ENCODE peak calls at places on chromosomes 12 and 14, in eight cellular contexts. E is HepG2, B is SK-N-SH, V is GM23338, W is HCT116, H is GM12878, D is HL-60, F is K562. G is an unnamed sample.

GRCh38 chr12:48280572-48280971 is 70.1 kb downstream of the ZNF641 start:
- DNase-seq in B (no peak), H (no peak), W (no peak), F (no peak), V (peak; percentile 10), E (no peak), D (no peak), G (no peak)

GRCh38 chr12:4190376-4191063 is 83.0 kb upstream of the CCND2 start:
- DNase-seq in E (no peak), F (no peak), D (peak; percentile 83), V (no peak), H (no peak), W (no peak), B (no peak), G (no peak)

GRCh38 chr14:24710403-24711063 is 76.5 kb upstream of the GZMB start:
- DNase-seq in D (peak; percentile 47), V (peak; percentile 78), H (no peak), F (peak; percentile 33), E (peak; percentile 71), W (peak; percentile 27), B (peak; percentile 45), G (no peak)

GRCh38 chr14:103068351-103069073 is 11.2 kb upstream of the CDC42BPB start:
- DNase-seq in F (no peak), E (no peak), B (no peak), H (no peak), V (no peak), W (no peak), D (no peak), G (no peak)

GRCh38 chr14:64465208-64465821 is at the start of gene AKAP5:
- DNase-seq in F (peak; percentile 86), V (peak; percentile 91), W (no peak), D (peak; percentile 1), E (peak; percentile 46), B (peak; percentile 96), H (no peak), G (no peak)

GRCh38 chr12:66653801-66654200 is 25.1 kb downstream of the GRIP1 start:
- DNase-seq in B (no peak), E (no peak), D (no peak), W (no peak), V (peak; percentile 56), H (no peak), F (no peak), G (no peak)

GRCh38 chr12:121652767-121653497 is 16.5 kb downstream of the MORN3 start:
- DNase-seq in H (no peak), W (no peak), E (peak; percentile 27), D (no peak), F (peak; percentile 13), V (peak; percentile 35), B (no peak), G (no peak)

GRCh38 chr14:89037065-89037464 is 212.6 kb downstream of the TTC8 start:
- DNase-seq in B (no peak), W (no peak), H (no peak), F (no peak), V (no peak), D (no peak), E (no peak), G (no peak)

GRCh38 chr14:23366163-23366921 is 1.4 kb upstream of the EFS start:
- DNase-seq in E (no peak), F (peak; percentile 42), B (peak; percentile 90), D (no peak), V (peak; percentile 94), W (no peak), H (no peak), G (no peak)

GRCh38 chr12:2541805-2542204 is 253.0 kb upstream of the FKBP4 start:
- DNase-seq in B (no peak), H (no peak), V (no peak), D (no peak), E (no peak), W (no peak), F (no peak), G (no peak)

GRCh38 chr14:51789631-51790030 is 70.8 kb upstream of the GNG2 start:
- DNase-seq in F (no peak), D (no peak), W (peak; percentile 31), H (no peak), V (no peak), E (no peak), B (no peak), G (no peak)

GRCh38 chr12:120839503-120839902 is 64.7 kb downstream of the SPPL3 start:
- DNase-seq in H (no peak), B (no peak), F (no peak), V (no peak), E (no peak), W (no peak), D (no peak), G (no peak)

GRCh38 chr12:97921957-97922722 is 459.5 kb downstream of the RMST start:
- DNase-seq in W (no peak), D (no peak), E (no peak), V (no peak), B (no peak), H (no peak), F (no peak), G (no peak)
- TF ChIP-seq POLR2AphosphoS5 in W (no peak), D (no peak), E (no peak), V (no peak), B (no peak), H (no peak), F (no peak), G (no peak)

DNA sequence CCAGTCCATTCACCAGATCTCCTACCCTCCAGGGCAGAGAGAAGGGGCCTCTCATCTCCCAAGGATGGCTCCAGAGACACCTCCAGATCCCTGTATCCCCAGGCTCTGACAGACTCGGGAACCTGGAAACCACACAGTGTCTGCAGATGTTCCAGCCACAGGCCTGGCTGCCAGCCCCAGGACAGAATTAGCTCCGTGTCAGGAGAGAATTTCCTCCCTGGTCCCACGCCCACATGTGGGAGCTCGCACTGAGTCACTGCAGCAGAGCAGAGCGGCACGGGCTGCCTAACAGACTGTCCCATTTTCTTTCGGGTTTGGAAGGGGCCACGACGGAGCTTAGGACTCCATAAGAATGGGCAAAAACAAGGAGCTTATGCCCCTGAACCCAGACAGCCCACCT is 33.6 kb downstream of the CMKLR1 start:
- DNase-seq in D (no peak), H (no peak), F (no peak), B (peak; percentile 70), E (no peak), V (no peak), W (no peak), G (no peak)
- H3K4me3 ChIP-seq in D (no peak overlapping the region), H (no peak overlapping the region), F (no peak overlapping the region), B (no peak overlapping the region), E (no peak overlapping the region), V (no peak overlapping the region), W (no peak overlapping the region), G (no peak overlapping the region)

GRCh38 chr12:97538705-97539104 is 76.1 kb downstream of the RMST start:
- DNase-seq in W (no peak), E (no peak), B (no peak), D (no peak), V (no peak), F (no peak), H (no peak), G (no peak)

GRCh38 chr12:97530237-97530636 is 67.6 kb downstream of the RMST start:
- DNase-seq in V (no peak), B (no peak), H (no peak), E (no peak), F (no peak), W (no peak), D (no peak), G (no peak)

GRCh38 chr12:97541366-97541765 is 78.8 kb downstream of the RMST start:
- DNase-seq in B (no peak), H (no peak), F (no peak), E (no peak), W (no peak), D (no peak), V (no peak), G (no peak)

GRCh38 chr12:97536353-97536752 is 73.7 kb downstream of the RMST start:
- DNase-seq in V (no peak), E (no peak), W (no peak), F (no peak), B (no peak), D (no peak), H (no peak), G (no peak)

DNA sequence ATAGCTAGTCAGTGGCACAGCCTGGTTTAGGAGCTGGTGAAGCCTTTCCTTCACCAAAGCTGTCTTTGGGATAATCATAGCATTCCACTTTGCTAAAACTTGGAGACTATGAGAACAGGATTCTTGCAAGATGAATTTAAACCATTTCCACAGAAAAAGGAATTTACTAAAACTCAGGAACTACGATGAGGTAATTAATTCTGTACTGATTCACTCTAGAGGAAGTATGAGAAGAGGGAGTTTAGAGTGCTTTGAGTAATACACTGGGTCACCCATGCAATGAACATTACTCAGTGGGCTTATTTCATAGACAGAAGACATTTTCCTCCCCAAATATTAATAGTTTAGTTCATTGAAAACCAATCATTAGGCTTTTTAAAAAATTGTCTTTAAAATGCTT is 73.0 kb downstream of the RMST start:
- DNase-seq in E (no peak), V (no peak), F (no peak), H (no peak), W (no peak), D (no peak), B (no peak), G (no peak)
- TF ChIP-seq REST in E (no peak), V (no peak), F (no peak), H (no peak), W (no peak), D (no peak), B (no peak), G (no peak)

GRCh38 chr14:98131406-98131805 is 1140.6 kb downstream of the BCL11B start:
- DNase-seq in B (no peak), H (no peak), E (no peak), V (no peak), W (no peak), F (no peak), D (no peak), G (no peak)
- TF ChIP-seq POLR2AphosphoS5 in B (no peak), H (no peak), E (no peak), V (no peak), W (no peak), F (no peak), D (no peak), G (no peak)

GRCh38 chr14:77140937-77141591 is 527 bp downstream of the ZDHHC22 start:
- DNase-seq in D (no peak), E (no peak), W (no peak), B (peak; percentile 94), H (no peak), F (peak; percentile 44), V (peak; percentile 87), G (no peak)
- H3K4me3 ChIP-seq in D (no peak overlapping the region), E (peak overlapping the region; percentile 67), W (peak overlapping the region; percentile 62), B (peak overlapping the region; percentile 62), H (no peak overlapping the region), F (no peak overlapping the region), V (peak overlapping the region; percentile 93), G (peak overlapping the region; percentile 34)

DNA sequence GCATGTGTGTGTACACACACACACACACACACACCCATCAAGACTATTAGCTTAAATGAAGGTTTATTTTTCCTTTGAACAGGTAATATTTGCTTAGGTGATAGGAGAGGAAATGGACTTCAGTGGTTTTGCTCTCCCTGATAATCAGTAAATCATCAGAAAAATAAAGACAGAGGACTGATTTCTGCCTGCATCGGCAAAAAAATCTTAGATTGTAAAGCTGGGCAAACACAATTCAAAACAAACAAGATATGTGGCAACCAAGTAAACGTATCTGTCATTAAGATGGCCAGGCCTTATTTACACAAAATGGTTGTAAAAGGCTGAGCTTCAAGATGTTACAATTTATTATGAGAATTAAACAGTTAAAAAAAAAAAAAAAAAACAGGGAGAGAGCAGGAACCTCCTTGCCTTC is 31.3 kb downstream of the PRKD1 start:
- DNase-seq in B (no peak), F (no peak), W (no peak), H (no peak), V (no peak), E (peak; percentile 15), D (no peak), G (no peak)
- TF ChIP-seq REST in B (no peak), F (no peak), W (no peak), H (no peak), V (no peak), E (no peak), D (no peak), G (no peak)

G was measured in Panc1.